ENCODE peak calls at places on chromosomes 4 and X, in eight cellular contexts. A is nephron progenitor cell; L is foreskin fibroblast; G is IMR-90; K is fibroblast of pulmonary artery; S is HCT116; F is heart left ventricle; N is CD4-positive, alpha-beta T cell. C is an unnamed sample.

GRCh38 chr4:126995235-126995634 is 637.5 kb upstream of the INTU start:
- DNase-seq in A (no peak), L (no peak), G (no peak), K (no peak), S (no peak), F (no peak), N (no peak), C (no peak)

GRCh38 chr4:4456816-4457578 is 70.1 kb downstream of the NSG1 start:
- DNase-seq in A (no peak), L (no peak), G (no peak), K (no peak), S (no peak), F (no peak), N (no peak), C (no peak)

GRCh38 chr4:158038718-158039117 is 134.1 kb downstream of the GASK1B start:
- DNase-seq in A (no peak), L (no peak), G (no peak), K (no peak), S (no peak), F (no peak), N (no peak), C (no peak)

GRCh38 chr4:85812776-85813175 is 337.8 kb downstream of the ARHGAP24 start:
- DNase-seq in A (no peak), L (no peak), G (peak), K (no peak), S (no peak), F (no peak), N (no peak), C (no peak)

GRCh38 chr4:140901736-140902336 is 145.7 kb upstream of the TBC1D9 start:
- DNase-seq in A (no peak), L (no peak), G (no peak), K (no peak), S (no peak), F (no peak), N (no peak), C (no peak)

GRCh38 chr4:147578057-147578476 is 39.1 kb upstream of the TMEM184C start:
- DNase-seq in A (no peak), L (peak), G (peak), K (peak), S (peak), F (no peak), N (no peak), C (peak)

GRCh38 chrX:119638725-119639471 is 32.7 kb upstream of the NKRF start:
- DNase-seq in A (no peak), L (no peak), G (peak), K (no peak), S (no peak), F (no peak), N (no peak), C (no peak)

GRCh38 chrX:63439580-63439979 is 88.4 kb upstream of the SPIN4 start:
- DNase-seq in A (no peak), L (no peak), G (no peak), K (no peak), S (no peak), F (no peak), N (no peak), C (no peak)

GRCh38 chr4:180617203-180617602 is 1626.0 kb upstream of the TENM3 start:
- DNase-seq in A (no peak), L (no peak), G (peak), K (no peak), S (no peak), F (no peak), N (no peak), C (no peak)

GRCh38 chr4:40629401-40630334 is at the start of gene RBM47:
- DNase-seq in A (peak), L (no peak), G (peak), K (peak), S (peak), F (peak), N (peak), C (peak)

GRCh38 chr4:101282076-101282844 is 65.1 kb downstream of the PPP3CA start:
- DNase-seq in A (no peak), L (no peak), G (no peak), K (no peak), S (no peak), F (no peak), N (no peak), C (no peak)

GRCh38 chr4:165865995-165866650 is 6.9 kb upstream of the TLL1 start:
- DNase-seq in A (no peak), L (no peak), G (no peak), K (no peak), S (no peak), F (no peak), N (no peak), C (no peak)

GRCh38 chrX:55011294-55011693 is 11.1 kb downstream of the APEX2 start:
- DNase-seq in A (no peak), L (no peak), G (peak), K (peak), S (no peak), F (no peak), N (no peak), C (peak)

DNA sequence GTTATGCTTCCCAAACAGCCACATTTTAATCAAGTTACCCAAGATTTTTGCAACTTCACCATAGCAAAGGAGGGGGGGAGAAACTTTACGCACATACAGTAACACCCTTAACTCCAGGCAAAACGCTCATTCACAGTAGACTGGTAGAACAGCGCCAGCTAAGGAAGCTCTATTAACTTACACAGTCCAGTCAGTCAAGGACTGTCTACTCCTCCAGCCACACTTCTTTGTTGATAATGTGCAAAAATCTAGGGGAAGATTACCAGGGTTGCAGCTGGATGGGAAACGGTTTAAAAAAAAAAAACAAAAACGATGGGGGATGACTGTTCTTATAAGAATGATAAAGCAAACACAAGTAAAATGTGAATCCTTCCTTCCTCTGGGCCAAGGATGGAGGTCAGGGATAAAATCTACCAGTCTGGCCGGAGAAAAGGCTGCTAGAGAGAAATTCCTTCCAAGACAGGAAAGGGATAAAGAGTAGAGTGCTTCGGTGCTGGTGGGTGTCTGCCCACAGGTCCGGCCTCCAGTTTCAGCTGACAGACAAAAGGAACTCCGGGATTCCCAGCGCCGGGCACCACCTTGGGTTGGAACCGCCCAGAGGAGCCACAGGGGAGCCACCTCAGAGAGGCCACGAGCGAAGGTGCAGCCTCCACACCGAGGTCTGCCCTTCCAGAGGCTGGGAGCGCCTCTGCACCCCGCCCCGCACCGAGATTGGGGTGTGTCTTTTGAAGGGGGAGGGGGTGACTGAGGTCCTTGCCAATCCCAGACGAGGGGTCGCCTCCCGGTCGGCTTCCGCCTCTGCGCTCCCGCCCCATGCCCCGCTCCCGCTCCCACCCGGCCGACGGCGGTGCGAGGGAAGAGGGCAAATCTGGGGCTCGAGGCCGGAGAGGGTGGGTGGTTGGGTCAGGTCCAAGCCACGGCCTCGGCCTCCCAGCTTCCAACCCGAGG is 789 bp downstream of the ANKRD50 start:
- DNase-seq in A (peak), L (peak), G (peak), K (peak), S (peak), F (peak), N (no peak), C (peak)
- TF ChIP-seq CTCF in A (no peak), L (peak), G (peak), K (peak), S (no peak), F (peak), N (no peak), C (peak)

GRCh38 chrX:140447150-140447549 is 57.7 kb downstream of the SOX3 start:
- DNase-seq in A (no peak), L (no peak), G (no peak), K (no peak), S (no peak), F (no peak), N (no peak), C (no peak)
- TF ChIP-seq CTCF in A (no peak), L (no peak), G (no peak), K (no peak), S (no peak), F (no peak), N (no peak), C (no peak)

DNA sequence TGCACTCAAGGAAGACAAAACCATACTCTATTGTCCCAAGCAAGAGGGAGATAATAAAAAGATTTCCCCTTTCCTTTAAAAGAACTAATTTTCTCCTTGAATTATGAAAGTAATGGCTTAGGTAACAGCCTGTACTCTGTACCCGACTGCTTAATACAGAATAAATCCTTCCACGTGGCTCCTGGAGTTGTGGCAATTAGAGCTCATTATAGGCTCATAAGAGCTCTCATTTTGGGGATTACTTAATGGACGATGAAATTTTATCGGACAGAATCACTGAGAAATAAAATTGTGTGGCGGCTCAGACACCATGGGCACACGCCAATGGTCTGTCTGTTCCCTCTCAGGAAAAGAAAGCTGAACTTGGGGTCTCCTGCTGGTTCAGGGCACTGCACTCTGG is 2.8 kb upstream of the GSX2 start:
- DNase-seq in A (no peak), L (no peak), G (no peak), K (no peak), S (no peak), F (no peak), N (no peak), C (no peak)
- TF ChIP-seq CTCF in A (no peak), L (no peak), G (no peak), K (no peak), S (no peak), F (no peak), N (no peak), C (no peak)

DNA sequence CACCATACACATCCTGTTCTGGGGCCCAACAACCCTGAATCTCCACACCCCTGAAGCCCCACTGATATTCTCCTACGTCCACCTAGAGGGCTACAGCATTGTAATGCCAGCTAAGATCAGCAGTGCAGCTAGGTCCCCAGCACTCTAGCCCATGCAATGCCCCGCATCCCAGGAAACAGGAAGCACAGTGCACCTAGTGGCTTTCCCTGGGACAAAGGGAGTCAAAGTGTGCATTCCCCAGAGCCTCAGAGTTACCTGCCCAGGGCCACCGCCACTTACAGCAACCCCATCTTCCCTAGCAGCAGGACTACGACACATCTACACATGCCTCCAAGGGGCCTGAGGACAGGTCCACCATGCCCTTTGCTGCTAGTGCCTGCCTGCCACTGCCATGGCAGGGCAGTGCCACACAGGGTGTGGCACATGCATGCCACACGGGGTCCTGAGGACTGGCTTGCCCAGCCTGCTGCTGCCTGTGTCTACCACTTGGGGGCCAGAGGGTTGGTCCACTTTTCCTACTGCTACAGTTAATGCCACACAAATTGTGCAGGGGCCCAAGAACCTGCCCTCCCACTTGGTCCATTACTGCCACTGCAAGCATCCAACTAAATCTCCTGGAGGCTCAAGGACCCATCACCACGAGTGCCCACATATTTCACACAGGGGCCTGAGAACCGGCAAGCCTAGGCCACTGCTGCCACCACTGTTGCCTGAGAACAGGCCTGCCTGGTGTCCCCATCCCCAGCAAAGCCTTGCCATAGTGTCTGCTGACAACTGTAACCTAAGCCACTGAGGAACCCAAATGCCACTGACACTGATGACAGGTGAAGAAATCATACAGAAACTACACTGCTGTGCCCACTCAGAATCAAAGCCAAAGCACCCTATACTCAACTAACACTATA is 23.7 kb downstream of the TLR6 start:
- DNase-seq in A (no peak), L (no peak), G (no peak), K (no peak), S (no peak), F (no peak), N (no peak), C (no peak)
- TF ChIP-seq CTCF in A (no peak), L (no peak), G (no peak), K (peak), S (peak), F (no peak), N (no peak), C (peak)

DNA sequence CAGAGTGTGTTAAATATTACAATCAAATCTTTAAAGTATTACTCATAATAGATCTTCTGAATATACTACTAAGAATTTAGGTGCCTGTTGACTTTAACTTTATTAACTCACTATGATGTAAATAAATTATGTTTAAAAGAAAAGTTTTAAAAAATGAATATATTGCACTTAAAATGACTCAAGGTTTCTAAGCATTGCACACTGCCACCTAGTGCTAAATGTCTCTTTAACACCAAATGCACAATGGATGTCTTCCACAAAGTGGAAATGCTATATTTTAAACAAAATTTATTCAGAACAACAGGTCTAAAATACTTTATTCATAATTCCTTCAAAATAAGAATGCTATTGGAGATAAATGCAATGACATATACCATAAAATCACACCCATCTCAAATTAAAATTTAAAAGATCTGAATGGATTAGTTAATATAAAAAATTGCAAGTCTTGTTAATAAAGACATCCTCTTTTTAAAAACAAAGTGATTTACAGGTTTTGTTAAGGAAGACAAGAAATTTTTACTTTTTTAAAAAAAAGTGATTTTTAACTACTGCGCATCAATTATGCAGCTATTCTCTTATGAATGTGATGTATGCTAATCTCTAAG is 5.5 kb downstream of the INPP4B start:
- DNase-seq in A (no peak), L (peak), G (peak), K (peak), S (peak), F (no peak), N (no peak), C (peak)
- TF ChIP-seq CTCF in A (peak), L (peak), G (peak), K (peak), S (peak), F (peak), N (peak), C (peak)

DNA sequence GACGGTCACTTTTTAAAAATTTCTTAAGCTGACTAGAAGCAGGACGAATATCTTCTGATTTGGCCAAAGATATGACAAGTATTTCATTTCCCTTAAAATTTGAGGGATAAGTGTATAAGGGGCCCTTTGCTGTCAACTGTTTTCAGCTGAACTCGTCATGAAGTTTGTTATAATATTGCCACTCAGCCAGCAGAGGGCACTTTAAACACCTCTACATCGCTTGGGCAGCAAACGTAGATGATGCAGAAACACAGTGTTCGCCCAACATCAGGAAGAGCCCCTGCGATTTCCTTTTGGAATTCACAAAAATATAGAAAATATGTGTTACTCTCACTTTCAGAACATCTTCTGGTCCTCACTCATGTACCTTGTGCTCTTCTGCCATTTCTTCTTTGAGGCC is 435.7 kb upstream of the FMR1 start:
- DNase-seq in A (peak), L (no peak), G (no peak), K (peak), S (no peak), F (no peak), N (no peak), C (no peak)
- TF ChIP-seq CTCF in A (peak), L (no peak), G (peak), K (no peak), S (no peak), F (no peak), N (no peak), C (no peak)

GRCh38 chrX:109390556-109390955 is 91.3 kb downstream of the GUCY2F start:
- DNase-seq in A (no peak), L (no peak), G (no peak), K (no peak), S (no peak), F (no peak), N (no peak), C (no peak)

GRCh38 chrX:109382332-109382731 is 99.6 kb downstream of the GUCY2F start:
- DNase-seq in A (no peak), L (no peak), G (no peak), K (no peak), S (no peak), F (no peak), N (no peak), C (no peak)

GRCh38 chrX:109389917-109390316 is 92.0 kb downstream of the GUCY2F start:
- DNase-seq in A (no peak), L (no peak), G (no peak), K (no peak), S (no peak), F (no peak), N (no peak), C (no peak)

GRCh38 chrX:109384569-109385174 is 97.2 kb downstream of the GUCY2F start:
- DNase-seq in A (peak), L (no peak), G (peak), K (peak), S (no peak), F (no peak), N (no peak), C (peak)
- TF ChIP-seq CTCF in A (peak), L (peak), G (peak), K (peak), S (peak), F (no peak), N (no peak), C (peak)